ENCODE peak calls at places on chromosomes 13 and 19, in five cellular contexts. S, U, X, K and O are unnamed samples.

GRCh38 chr13:31192306-31192705 is 7.5 kb upstream of the B3GLCT start:
- DNase-seq in S (no peak), U (no peak), X (no peak), K (no peak), O (no peak)

GRCh38 chr19:12733369-12733896 is 1.1 kb downstream of the TRIR start:
- DNase-seq in S (no peak), U (no peak), X (peak; percentile 59), K (no peak), O (no peak)

GRCh38 chr19:4258181-4258580 is 11.3 kb downstream of the YJU2 start:
- DNase-seq in S (no peak), U (no peak), X (no peak), K (no peak), O (no peak)

GRCh38 chr19:5038631-5039271 is 69.8 kb downstream of the KDM4B start:
- DNase-seq in S (no peak), U (no peak), X (peak; percentile 57), K (no peak), O (no peak)

GRCh38 chr19:39407644-39408391 is 1.2 kb downstream of the ZFP36 start:
- DNase-seq in S (peak; percentile 50), U (peak; percentile 63), X (no peak), K (no peak), O (peak; percentile 87)

GRCh38 chr19:30648321-30648720 is 276.1 kb downstream of the ZNF536 start:
- DNase-seq in S (no peak), U (no peak), X (no peak), K (no peak), O (no peak)

GRCh38 chr19:46341937-46342336 is 5.0 kb upstream of the PPP5C start:
- DNase-seq in S (no peak), U (no peak), X (no peak), K (no peak), O (no peak)

GRCh38 chr13:51223284-51224270 is 1.4 kb downstream of the FAM124A start:
- DNase-seq in S (peak; percentile 27), U (no peak), X (no peak), K (no peak), O (no peak)

GRCh38 chr13:76764429-76764828 is 121.8 kb downstream of the KCTD12 start:
- DNase-seq in S (peak; percentile 61), U (peak; percentile 22), X (no peak), K (peak; percentile 24), O (peak; percentile 75)

GRCh38 chr19:1817553-1818179 is 5.6 kb upstream of the ATP8B3 start:
- DNase-seq in S (no peak), U (no peak), X (no peak), K (no peak), O (peak; percentile 79)

GRCh38 chr13:44259045-44260042 is 114.3 kb upstream of the SERP2 start:
- DNase-seq in S (peak; percentile 46), U (peak; percentile 37), X (no peak), K (no peak), O (peak; percentile 68)

DNA sequence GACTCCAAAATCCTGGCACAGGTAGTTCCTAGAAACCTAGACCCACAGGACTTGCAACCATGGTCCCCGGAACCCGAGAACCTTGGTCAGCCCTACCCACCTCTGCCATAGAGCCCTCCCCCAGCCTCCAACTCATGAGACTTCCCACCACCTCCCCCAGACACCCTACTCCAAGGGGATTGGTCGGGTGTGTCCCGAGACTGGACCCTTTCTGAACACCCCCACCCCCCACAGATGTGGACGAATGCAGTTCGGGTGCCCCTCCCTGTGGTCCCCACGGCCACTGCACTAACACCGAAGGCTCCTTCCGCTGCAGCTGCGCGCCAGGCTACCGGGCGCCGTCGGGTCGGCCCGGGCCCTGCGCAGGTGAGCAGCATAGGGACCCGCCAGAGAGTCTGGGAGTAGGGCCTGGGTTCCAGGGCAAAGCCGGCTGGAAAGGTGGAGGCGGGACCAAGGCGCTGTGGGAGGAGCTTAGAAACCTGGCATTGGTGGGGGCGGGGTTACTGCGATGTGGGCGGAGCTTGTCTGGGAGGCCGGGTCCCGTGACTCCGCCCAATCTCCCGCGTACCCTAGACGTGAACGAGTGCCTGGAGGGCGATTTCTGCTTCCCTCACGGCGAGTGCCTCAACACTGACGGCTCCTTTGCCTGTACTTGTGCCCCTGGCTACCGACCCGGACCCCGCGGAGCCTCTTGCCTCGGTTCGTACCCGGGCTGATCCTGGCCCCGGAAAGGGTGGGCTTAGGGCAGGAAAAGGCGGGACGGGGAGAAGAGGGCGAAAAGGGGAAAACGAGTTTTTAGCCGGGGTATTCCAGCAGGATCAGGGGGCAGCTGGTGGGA is 11.9 kb downstream of the LTBP4 start:
- DNase-seq in S (peak; percentile 67), U (no peak), X (peak; percentile 71), K (peak; percentile 57), O (peak; percentile 89)
- H3K27ac ChIP-seq in S (peak overlapping the region; percentile 92), U (peak overlapping the region; percentile 33), X (peak overlapping the region; percentile 60), K (peak overlapping the region; percentile 80), O (peak overlapping the region; percentile 66)

GRCh38 chr19:9187191-9187590 is 8.4 kb downstream of the OR7D2 start:
- DNase-seq in S (no peak), U (no peak), X (no peak), K (no peak), O (no peak)

DNA sequence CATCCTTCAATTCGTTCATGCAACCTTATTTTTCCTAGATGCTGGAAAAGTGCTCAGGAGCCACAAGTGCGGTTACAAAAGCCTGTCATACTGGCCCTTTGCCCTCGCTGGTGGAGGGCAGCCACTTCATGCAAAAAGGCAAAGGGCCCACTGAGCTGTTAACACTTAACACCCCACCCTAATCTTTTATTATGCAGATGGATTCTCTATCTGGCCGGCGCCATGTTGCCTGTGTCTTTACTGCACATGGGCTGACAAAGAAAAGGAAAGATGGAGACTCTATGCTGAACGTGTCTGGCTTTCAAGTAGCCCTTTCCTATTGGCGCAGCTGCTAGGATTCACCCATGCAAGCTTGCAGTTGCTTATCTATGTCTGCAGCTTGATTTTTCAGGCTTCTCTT is 10.8 kb downstream of the OR7D2 start:
- DNase-seq in S (no peak), U (no peak), X (no peak), K (no peak), O (no peak)
- H3K27ac ChIP-seq in S (no peak overlapping the region), U (no peak overlapping the region), X (no peak overlapping the region), K (no peak overlapping the region), O (no peak overlapping the region)

DNA sequence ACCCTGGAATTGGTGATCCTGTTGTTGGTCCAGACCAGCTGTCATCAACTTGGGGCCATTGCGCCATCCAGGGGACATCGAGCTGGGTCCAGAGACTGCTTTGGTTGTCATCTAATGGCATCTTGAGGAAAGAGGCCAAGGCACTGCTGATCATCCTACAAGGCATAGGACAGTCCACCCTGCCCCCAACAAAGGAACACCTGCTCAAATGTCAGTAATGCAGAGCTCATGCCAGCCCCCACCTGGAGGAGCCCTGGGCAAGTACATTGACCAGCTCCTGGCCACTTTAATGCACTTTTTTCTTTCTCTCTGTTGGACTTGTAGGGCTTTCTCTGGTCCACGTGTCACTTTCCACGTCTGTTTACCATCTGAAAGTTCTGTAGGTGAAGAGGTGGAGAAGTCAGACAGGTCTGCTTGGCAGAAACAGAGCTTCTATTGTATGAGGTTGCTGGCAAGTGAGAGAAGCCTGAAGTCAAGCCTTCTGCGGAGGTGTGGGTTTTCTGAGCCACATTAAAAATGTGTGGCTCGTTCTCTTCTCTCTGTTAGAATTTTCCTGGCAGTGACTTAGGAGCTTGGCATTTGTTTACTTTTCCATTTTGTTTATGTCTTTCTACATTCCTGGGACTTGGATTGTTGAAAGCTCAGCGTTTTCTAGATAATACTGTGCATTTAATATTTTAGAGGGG is 124.0 kb upstream of the RNF113B start:
- DNase-seq in S (no peak), U (peak; percentile 48), X (no peak), K (no peak), O (no peak)
- H3K27ac ChIP-seq in S (no peak overlapping the region), U (peak overlapping the region; percentile 79), X (no peak overlapping the region), K (no peak overlapping the region), O (peak overlapping the region; percentile 58)

GRCh38 chr19:15432018-15432494 is 13.3 kb upstream of the AKAP8L start:
- DNase-seq in S (no peak), U (no peak), X (peak; percentile 21), K (no peak), O (no peak)
- H3K27ac ChIP-seq in S (peak overlapping the region; percentile 73), U (no peak overlapping the region), X (peak overlapping the region; percentile 89), K (peak overlapping the region; percentile 77), O (no peak overlapping the region)

GRCh38 chr13:39251340-39251739 is 213.1 kb downstream of the NHLRC3 start:
- DNase-seq in S (no peak), U (no peak), X (no peak), K (no peak), O (no peak)
- H3K27ac ChIP-seq in S (no peak overlapping the region), U (no peak overlapping the region), X (no peak overlapping the region), K (no peak overlapping the region), O (no peak overlapping the region)

DNA sequence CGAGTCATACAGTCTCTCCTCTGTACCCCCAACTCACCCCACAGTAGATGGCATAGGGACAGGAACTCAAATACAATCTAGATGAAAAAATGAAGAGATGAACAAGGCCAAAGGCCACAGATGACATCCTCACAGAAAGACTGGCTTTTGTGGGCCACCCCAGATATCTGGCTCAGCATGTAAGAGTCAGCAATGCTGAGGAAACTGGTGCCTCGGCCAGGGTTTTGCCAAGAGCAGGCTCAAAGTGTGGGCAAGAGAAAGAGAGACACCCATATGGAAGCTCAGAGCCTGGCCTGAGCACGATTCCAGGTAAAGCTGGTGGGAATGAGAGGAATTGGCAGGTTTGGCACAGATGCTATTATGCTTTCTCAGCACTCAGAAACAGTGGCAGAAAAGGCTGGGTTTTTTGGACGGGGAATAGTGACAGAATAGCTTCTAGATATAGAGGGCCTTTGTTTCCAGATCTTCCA is 460.6 kb downstream of the FOXO1 start:
- DNase-seq in S (no peak), U (no peak), X (no peak), K (no peak), O (no peak)
- H3K27ac ChIP-seq in S (no peak overlapping the region), U (peak overlapping the region; percentile 76), X (no peak overlapping the region), K (peak overlapping the region; percentile 56), O (no peak overlapping the region)

GRCh38 chr19:8306235-8307054 is 1.7 kb downstream of the CD320 start:
- DNase-seq in S (peak; percentile 14), U (peak; percentile 9), X (no peak), K (no peak), O (peak; percentile 28)

GRCh38 chr19:8310342-8311055 is 2.3 kb upstream of the CD320 start:
- DNase-seq in S (peak; percentile 4), U (peak; percentile 8), X (no peak), K (no peak), O (peak; percentile 18)

GRCh38 chr19:8307965-8308866 is at the start of gene CD320:
- DNase-seq in S (peak; percentile 86), U (peak; percentile 88), X (peak; percentile 88), K (peak; percentile 81), O (peak; percentile 90)

GRCh38 chr19:8307400-8307964 is 676 bp downstream of the CD320 start:
- DNase-seq in S (no peak), U (no peak), X (no peak), K (peak; percentile 7), O (peak; percentile 60)

DNA sequence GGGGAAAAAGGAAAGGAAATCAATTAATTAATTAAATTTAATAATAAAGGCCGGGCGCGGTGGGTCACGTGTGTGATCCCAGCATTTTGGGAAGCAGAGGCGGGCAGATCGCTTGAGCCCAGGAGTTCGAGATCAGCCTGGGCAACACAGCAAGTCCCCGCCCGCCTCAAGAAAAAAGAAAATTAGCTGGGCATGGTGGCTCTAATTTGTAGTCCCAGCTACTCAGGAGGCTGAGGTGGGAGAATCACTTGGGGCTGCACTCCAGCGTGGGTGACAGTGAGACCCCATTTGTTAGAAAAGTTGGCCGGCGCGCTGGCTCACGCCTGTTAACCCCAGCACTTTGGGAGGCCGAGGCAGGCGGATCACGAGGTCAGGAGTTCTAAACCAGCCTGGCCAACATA is 733 bp upstream of the CD320 start:
- DNase-seq in S (peak; percentile 14), U (peak; percentile 11), X (no peak), K (peak; percentile 9), O (peak; percentile 27)
- H3K27ac ChIP-seq in S (peak overlapping the region; percentile 80), U (no peak overlapping the region), X (no peak overlapping the region), K (peak overlapping the region; percentile 79), O (peak overlapping the region; percentile 13)